ENCODE peak calls at places on chromosome 1, in nine cellular contexts. P is foreskin keratinocyte; W is CD8-positive, alpha-beta T cell; N is dorsolateral prefrontal cortex; L is OCI-LY7; C is fibroblast of the aortic adventitia; V is neural crest cell; D is tibial artery; K is heart right ventricle. M is an unnamed sample.

GRCh38 chr1:243415663-243416365 is 160.0 kb downstream of the SDCCAG8 start:
- DNase-seq in D (no peak), W (no peak), V (no peak), K (no peak), N (no peak), P (no peak), C (no peak), L (no peak), M (no peak)

GRCh38 chr1:54998677-54999076 is at the start of gene BSND:
- DNase-seq in C (no peak), K (no peak), P (no peak), V (no peak), D (no peak), L (no peak), W (no peak), N (no peak), M (no peak)

GRCh38 chr1:72439036-72439435 is 156.7 kb upstream of the NEGR1 start:
- DNase-seq in D (no peak), L (no peak), W (no peak), P (no peak), C (peak), K (no peak), V (no peak), N (no peak), M (no peak)

GRCh38 chr1:102879439-102879993 is 228.8 kb downstream of the COL11A1 start:
- DNase-seq in D (no peak), L (no peak), W (no peak), N (no peak), P (peak), V (no peak), C (peak), K (no peak), M (no peak)

GRCh38 chr1:11170102-11170501 is 19.1 kb upstream of the ANGPTL7 start:
- DNase-seq in C (no peak), P (no peak), W (no peak), N (no peak), L (no peak), K (no peak), V (no peak), D (no peak), M (no peak)

GRCh38 chr1:10475510-10475909 is 760 bp downstream of the PEX14 start:
- DNase-seq in K (no peak), V (no peak), D (no peak), C (no peak), W (no peak), N (no peak), L (peak), P (no peak), M (no peak)

GRCh38 chr1:81052162-81052561 is 748.6 kb upstream of the ADGRL2 start:
- DNase-seq in P (no peak), L (no peak), W (no peak), K (no peak), N (no peak), C (no peak), V (no peak), D (no peak), M (no peak)

GRCh38 chr1:199780948-199781347 is 246.6 kb upstream of the NR5A2 start:
- DNase-seq in D (no peak), L (no peak), C (peak), N (no peak), V (no peak), W (no peak), K (no peak), P (no peak), M (no peak)

GRCh38 chr1:58841455-58841854 is 57.6 kb upstream of the JUN start:
- DNase-seq in P (no peak), C (no peak), V (no peak), W (no peak), L (peak), D (no peak), K (no peak), N (no peak), M (no peak)

GRCh38 chr1:181319903-181320302 is 163.4 kb upstream of the CACNA1E start:
- DNase-seq in C (no peak), W (no peak), D (no peak), P (no peak), L (no peak), K (no peak), N (no peak), V (no peak), M (no peak)

GRCh38 chr1:195899762-195900352 is 708.4 kb downstream of the KCNT2 start:
- DNase-seq in D (no peak), C (peak), K (no peak), V (no peak), W (no peak), L (no peak), P (no peak), N (no peak), M (no peak)

GRCh38 chr1:207825719-207826556 is 74.1 kb downstream of the CD46 start:
- DNase-seq in V (no peak), L (peak), N (no peak), C (peak), P (no peak), W (peak), K (no peak), D (peak), M (peak)

GRCh38 chr1:170765712-170766330 is 101.9 kb downstream of the PRRX1 start:
- DNase-seq in C (peak), D (no peak), W (no peak), N (no peak), V (no peak), L (no peak), K (no peak), P (no peak), M (no peak)

GRCh38 chr1:10958614-10959013 is 53.8 kb upstream of the TARDBP start:
- DNase-seq in L (no peak), P (no peak), N (no peak), W (no peak), V (no peak), C (no peak), D (no peak), K (no peak), M (no peak)

GRCh38 chr1:44676484-44677200 is 2.1 kb downstream of the ARMH1 start:
- DNase-seq in L (peak), D (no peak), W (no peak), P (no peak), V (no peak), C (peak), K (no peak), N (no peak), M (no peak)

GRCh38 chr1:222582099-222582774 is 7.5 kb downstream of the TAF1A start:
- DNase-seq in W (no peak), N (no peak), V (no peak), D (no peak), C (peak), L (no peak), K (no peak), P (peak), M (no peak)

GRCh38 chr1:43009274-43009673 is 50.6 kb upstream of the SLC2A1 start:
- DNase-seq in N (no peak), C (no peak), P (no peak), V (no peak), D (no peak), W (no peak), L (peak), K (no peak), M (no peak)

DNA sequence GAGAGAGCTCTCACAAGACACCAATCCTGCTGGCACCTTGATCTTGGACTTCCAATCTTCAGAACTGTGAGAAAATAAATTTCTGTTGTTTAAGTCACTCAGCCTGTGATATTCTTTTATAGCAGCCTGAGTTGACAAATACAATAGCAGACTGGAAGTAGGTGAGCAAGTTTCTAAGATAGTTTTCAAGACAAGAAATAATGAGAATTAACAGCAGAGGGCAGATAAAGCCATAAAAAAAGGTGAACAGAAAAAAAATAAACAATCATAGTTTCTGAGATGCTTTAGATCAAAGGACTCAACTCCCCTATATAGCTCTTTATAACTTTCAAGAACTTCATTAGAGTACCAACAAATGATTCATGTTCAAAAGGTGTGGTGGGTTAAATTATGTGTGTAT is 119.8 kb downstream of the PLPPR5 start:
- DNase-seq in C (peak), N (no peak), W (no peak), P (no peak), L (no peak), D (no peak), V (no peak), K (no peak), M (no peak)
- TF ChIP-seq CTCF in C (no peak), N (no peak), W (no peak), P (peak), L (no peak), D (no peak), V (no peak), K (no peak), M (no peak)

GRCh38 chr1:220511785-220512184 is 16.2 kb upstream of the MARK1 start:
- DNase-seq in V (no peak), L (no peak), K (peak), N (no peak), C (no peak), P (no peak), D (no peak), W (no peak), M (no peak)
- TF ChIP-seq CTCF in V (peak), L (no peak), K (peak), N (no peak), C (no peak), P (peak), D (no peak), W (no peak), M (no peak)

GRCh38 chr1:159851386-159851785 is 11.1 kb downstream of the VSIG8 start:
- DNase-seq in V (no peak), L (peak), D (no peak), W (no peak), K (no peak), C (no peak), P (no peak), N (no peak), M (no peak)
- TF ChIP-seq CTCF in V (peak), L (peak), D (no peak), W (no peak), K (no peak), C (no peak), P (peak), N (no peak), M (no peak)

GRCh38 chr1:116168277-116169032 is 57.3 kb downstream of the MAB21L3 start:
- DNase-seq in K (peak), D (peak), N (peak), L (peak), W (peak), V (peak), C (peak), P (no peak), M (peak)
- TF ChIP-seq CTCF in K (peak), D (peak), N (peak), L (peak), W (peak), V (peak), C (peak), P (peak), M (peak)

DNA sequence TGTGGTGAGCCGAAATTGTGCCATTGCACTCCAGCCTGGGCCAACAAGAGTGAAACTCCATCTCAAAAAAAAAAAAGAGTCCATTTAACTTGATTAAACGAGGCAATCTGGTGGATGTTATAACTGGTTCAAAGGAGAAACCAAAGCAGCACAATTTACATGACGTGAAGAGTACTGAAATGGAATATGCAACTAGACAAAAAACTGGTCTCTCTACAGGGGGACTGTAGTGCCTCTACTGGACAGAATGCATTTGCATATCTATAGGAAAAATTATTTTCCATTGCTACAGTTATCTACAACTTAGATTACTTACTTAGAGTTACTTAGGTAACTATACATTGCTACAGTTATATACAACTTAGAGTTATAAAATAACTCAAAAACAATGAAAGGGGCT is 2.7 kb upstream of the CAPN2 start:
- DNase-seq in L (no peak), D (no peak), V (no peak), K (no peak), W (no peak), P (no peak), N (no peak), C (peak), M (no peak)
- TF ChIP-seq CTCF in L (no peak), D (no peak), V (peak), K (peak), W (no peak), P (peak), N (no peak), C (peak), M (no peak)

DNA sequence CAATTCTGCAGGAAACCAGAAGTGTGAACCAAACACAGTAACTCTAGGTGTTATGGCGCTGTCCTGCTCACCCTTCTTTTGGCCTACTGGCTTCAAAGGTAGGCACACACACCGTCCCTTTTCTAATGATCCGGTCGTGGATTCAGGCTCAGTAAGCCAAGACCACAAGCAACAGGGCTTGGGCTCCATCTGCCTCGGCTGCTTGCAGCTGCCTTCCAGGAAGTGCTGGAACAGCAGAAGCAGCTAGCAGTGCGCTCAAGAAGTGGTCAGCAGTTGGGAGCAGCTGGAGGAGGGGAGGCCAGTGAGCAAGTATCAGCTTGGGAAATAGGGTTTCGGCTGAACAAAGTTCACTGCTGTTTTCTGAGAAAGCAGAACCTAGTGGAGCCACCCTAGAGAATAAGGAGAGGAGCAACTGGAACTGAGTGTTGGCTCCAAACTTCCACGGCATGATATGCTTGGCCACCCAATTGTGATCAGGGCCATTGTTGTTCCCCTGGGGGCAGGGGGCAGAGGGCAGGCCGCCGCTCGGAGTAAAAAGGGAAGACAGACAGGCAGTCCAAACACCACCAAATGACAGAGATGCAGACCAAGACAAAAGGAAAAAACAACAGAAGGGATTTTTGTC is 173.4 kb downstream of the TOMM20 start:
- DNase-seq in K (peak), P (no peak), L (peak), C (peak), W (no peak), D (peak), V (no peak), N (peak), M (no peak)
- TF ChIP-seq CTCF in K (peak), P (no peak), L (no peak), C (no peak), W (no peak), D (no peak), V (no peak), N (no peak), M (no peak)

DNA sequence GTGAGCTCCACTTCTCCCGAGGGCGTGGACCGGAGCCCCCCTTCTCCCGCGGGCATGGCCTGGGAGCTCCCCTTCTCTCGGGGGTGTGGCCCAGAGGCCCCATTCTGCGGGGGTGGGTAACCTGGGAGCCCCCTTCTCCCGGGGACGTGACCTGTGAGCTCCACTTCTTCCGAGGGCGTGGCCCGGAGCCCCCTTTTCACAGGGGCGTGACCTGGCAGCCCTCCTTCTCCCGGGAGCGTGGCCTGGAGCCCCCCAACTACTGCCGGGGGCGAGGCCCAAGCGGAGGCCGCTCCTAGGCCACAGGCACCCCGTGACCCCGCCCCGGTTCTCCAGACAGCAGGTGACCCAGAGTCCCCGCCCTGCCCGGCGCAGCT is 309 bp downstream of the C1orf174 start:
- DNase-seq in W (no peak), N (no peak), V (no peak), P (no peak), K (no peak), L (no peak), D (no peak), C (no peak), M (no peak)
- TF ChIP-seq CTCF in W (no peak), N (no peak), V (peak), P (peak), K (peak), L (peak), D (no peak), C (no peak), M (no peak)

DNA sequence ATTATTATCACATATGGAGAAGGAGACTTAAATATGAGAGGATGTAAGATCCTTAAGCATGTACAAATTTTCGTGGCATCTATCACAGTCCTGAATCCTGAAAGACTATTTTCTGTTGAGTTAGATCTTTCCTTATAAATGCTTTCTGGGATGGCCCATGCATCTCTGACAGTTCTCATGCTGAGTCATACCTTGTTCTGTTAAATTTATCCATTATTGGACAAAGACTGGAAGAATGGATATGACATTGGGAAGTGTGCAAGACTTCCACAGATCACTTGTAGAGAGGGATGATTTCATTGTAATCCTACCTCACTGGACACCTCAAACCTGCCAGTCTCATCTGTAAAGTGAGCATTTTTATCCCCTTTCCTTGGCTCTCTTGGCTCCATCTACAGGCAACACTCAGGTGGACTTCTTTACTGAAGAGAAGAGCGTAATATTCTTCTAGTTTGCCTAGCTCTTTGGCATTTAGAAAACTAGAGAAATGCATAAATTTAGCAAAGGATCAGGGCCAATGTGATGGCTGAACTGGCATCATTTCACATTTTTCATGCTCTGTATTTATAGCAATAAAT is 128.2 kb downstream of the NFIA start:
- DNase-seq in W (no peak), D (no peak), N (no peak), V (no peak), C (no peak), P (no peak), L (peak), K (no peak), M (no peak)
- TF ChIP-seq CTCF in W (peak), D (no peak), N (no peak), V (no peak), C (peak), P (peak), L (peak), K (no peak), M (no peak)

GRCh38 chr1:213435715-213436114 is 384.7 kb downstream of the RPS6KC1 start:
- DNase-seq in D (no peak), K (no peak), C (no peak), V (no peak), N (no peak), W (no peak), P (no peak), L (no peak), M (no peak)

GRCh38 chr1:213443415-213443814 is 392.4 kb downstream of the RPS6KC1 start:
- DNase-seq in D (no peak), L (no peak), V (no peak), W (no peak), K (no peak), N (no peak), P (peak), C (no peak), M (no peak)

GRCh38 chr1:213439703-213440102 is 388.7 kb downstream of the RPS6KC1 start:
- DNase-seq in K (no peak), L (no peak), W (no peak), N (no peak), P (no peak), C (no peak), V (no peak), D (no peak), M (no peak)

GRCh38 chr1:213440766-213441165 is 389.7 kb downstream of the RPS6KC1 start:
- DNase-seq in L (no peak), K (no peak), C (no peak), W (no peak), P (no peak), D (no peak), V (no peak), N (no peak), M (no peak)

DNA sequence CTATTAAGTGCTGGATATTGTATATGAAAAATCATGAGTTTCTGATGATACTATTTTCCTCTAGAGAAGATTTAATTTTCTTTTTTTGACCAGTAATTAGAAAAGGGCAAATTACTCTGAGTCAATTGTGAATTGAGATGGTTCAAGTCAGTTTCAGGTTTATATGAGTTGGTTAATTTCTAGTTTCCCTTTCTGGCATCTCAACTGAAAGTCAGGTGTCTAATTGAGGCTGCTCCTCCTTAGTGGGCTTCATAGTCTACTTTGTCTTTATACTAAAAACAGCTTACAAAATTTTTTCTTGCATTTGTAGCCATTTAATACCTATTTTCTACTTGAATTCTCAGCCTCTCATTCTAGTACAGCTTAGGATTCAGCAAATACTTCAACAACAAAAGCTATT is 387.3 kb downstream of the RPS6KC1 start:
- DNase-seq in L (no peak), V (no peak), K (no peak), W (no peak), C (no peak), P (no peak), N (no peak), D (no peak), M (no peak)
- TF ChIP-seq CTCF in L (no peak), V (no peak), K (no peak), W (no peak), C (no peak), P (no peak), N (no peak), D (no peak), M (no peak)

GRCh38 chr1:198072177-198072576 is 84.6 kb upstream of the NEK7 start:
- DNase-seq in D (no peak), W (no peak), N (no peak), K (no peak), P (no peak), C (peak), V (no peak), L (no peak), M (no peak)
- TF ChIP-seq CTCF in D (no peak), W (no peak), N (no peak), K (peak), P (peak), C (peak), V (no peak), L (peak), M (no peak)